ENCODE peak calls at places on chromosomes 2 and 18, in eight cellular contexts. L is IMR-90, X is A549, O is breast epithelium, Q is heart left ventricle, F is tibial nerve, V is body of pancreas, W is right lobe of liver. S is an unnamed sample.

GRCh38 chr2:9108210-9108967 is 98.2 kb upstream of the ASAP2 start:
- DNase-seq in O (no peak), Q (no peak), V (no peak), W (no peak), F (no peak), L (peak), X (no peak), S (no peak)

GRCh38 chr2:70947556-70948184 is 12.0 kb downstream of the ATP6V1B1 start:
- DNase-seq in L (peak), X (no peak), W (no peak), Q (no peak), O (peak), V (no peak), F (no peak), S (peak)

GRCh38 chr18:8839285-8839684 is 133.9 kb downstream of the MTCL1 start:
- DNase-seq in O (no peak), X (no peak), F (no peak), W (no peak), L (no peak), V (peak), Q (peak), S (no peak)

GRCh38 chr2:95381212-95382127 is 21.0 kb upstream of the FAHD2A start:
- DNase-seq in O (no peak), Q (no peak), L (no peak), V (no peak), X (no peak), F (no peak), W (no peak), S (no peak)

GRCh38 chr2:65922794-65923193 is 490.4 kb upstream of the SPRED2 start:
- DNase-seq in V (peak), O (peak), X (no peak), Q (no peak), W (peak), L (no peak), F (peak), S (no peak)

GRCh38 chr2:144131042-144131441 is 388.9 kb downstream of the ZEB2 start:
- DNase-seq in L (peak), V (no peak), W (no peak), O (no peak), X (no peak), F (no peak), Q (no peak), S (no peak)

GRCh38 chr2:105329561-105330495 is at the start of gene TGFBRAP1:
- DNase-seq in O (no peak), F (no peak), Q (peak), L (peak), W (peak), V (peak), X (peak), S (peak)

GRCh38 chr2:66481100-66481549 is 46.2 kb downstream of the MEIS1 start:
- DNase-seq in O (no peak), Q (no peak), W (no peak), F (no peak), V (no peak), L (peak), X (peak), S (no peak)

GRCh38 chr2:67836861-67837260 is 225.9 kb downstream of the C1D start:
- DNase-seq in X (no peak), O (no peak), W (no peak), L (no peak), Q (no peak), V (peak), F (no peak), S (no peak)

GRCh38 chr18:27605107-27605834 is 420.2 kb upstream of the CHST9 start:
- DNase-seq in L (peak), V (peak), F (peak), X (peak), Q (no peak), O (peak), W (peak), S (no peak)

GRCh38 chr18:34787931-34788532 is 77.9 kb downstream of the DTNA start:
- DNase-seq in F (peak), V (peak), O (no peak), W (no peak), Q (no peak), X (peak), L (peak), S (no peak)

GRCh38 chr18:36321636-36322407 is 24.3 kb downstream of the FHOD3 start:
- DNase-seq in Q (no peak), V (no peak), L (peak), W (no peak), F (no peak), O (no peak), X (peak), S (no peak)

GRCh38 chr2:30412392-30413321 is 34.4 kb upstream of the LCLAT1 start:
- DNase-seq in L (peak), X (no peak), Q (no peak), V (peak), F (no peak), W (no peak), O (no peak), S (no peak)

GRCh38 chr2:160415991-160416390 is 77.6 kb downstream of the RBMS1 start:
- DNase-seq in W (no peak), X (no peak), V (no peak), Q (no peak), O (no peak), F (no peak), L (peak), S (no peak)

GRCh38 chr2:113711857-113712256 is 44.6 kb downstream of the SLC35F5 start:
- DNase-seq in X (no peak), Q (no peak), W (no peak), L (no peak), V (no peak), F (no peak), O (no peak), S (no peak)

GRCh38 chr18:23238152-23238531 is 102.9 kb downstream of the CABLES1 start:
- DNase-seq in F (peak), L (peak), W (peak), Q (no peak), O (peak), V (no peak), X (no peak), S (peak)

GRCh38 chr18:78697446-78697845 is 282.2 kb upstream of the SALL3 start:
- DNase-seq in L (no peak), V (no peak), O (no peak), W (no peak), Q (no peak), F (no peak), X (no peak), S (no peak)

GRCh38 chr18:8881103-8881502 is 175.7 kb downstream of the MTCL1 start:
- DNase-seq in Q (no peak), V (no peak), O (no peak), F (no peak), W (no peak), X (no peak), L (no peak), S (no peak)

GRCh38 chr18:73952296-73952946 is 195.2 kb downstream of the FBXO15 start:
- DNase-seq in X (no peak), W (no peak), Q (no peak), O (no peak), F (no peak), V (no peak), L (no peak), S (no peak)

GRCh38 chr2:8508766-8509165 is 173.1 kb upstream of the ID2 start:
- DNase-seq in X (no peak), Q (no peak), V (no peak), O (no peak), L (no peak), F (no peak), W (no peak), S (no peak)

GRCh38 chr2:50582164-50582563 is 449.8 kb downstream of the NRXN1 start:
- DNase-seq in Q (no peak), L (no peak), W (peak), F (no peak), O (no peak), V (peak), X (no peak), S (no peak)

GRCh38 chr2:20365249-20365817 is 14.7 kb upstream of the PUM2 start:
- DNase-seq in O (no peak), W (no peak), L (peak), V (no peak), Q (no peak), F (no peak), X (peak), S (no peak)

GRCh38 chr2:171386627-171387026 is 47.2 kb downstream of the METTL8 start:
- DNase-seq in V (no peak), L (no peak), X (no peak), O (no peak), Q (no peak), W (no peak), F (no peak), S (no peak)

GRCh38 chr2:164757934-164758695 is 83.5 kb downstream of the COBLL1 start:
- DNase-seq in X (peak), O (no peak), V (no peak), L (peak), W (no peak), Q (no peak), F (no peak), S (no peak)

GRCh38 chr2:118832071-118832790 is 15.2 kb downstream of the EN1 start:
- DNase-seq in X (no peak), L (no peak), V (no peak), Q (no peak), F (no peak), W (no peak), O (no peak), S (no peak)

GRCh38 chr2:69780907-69781306 is 39.0 kb downstream of the ANXA4 start:
- DNase-seq in V (no peak), L (no peak), F (no peak), W (no peak), Q (no peak), O (no peak), X (peak), S (no peak)

GRCh38 chr2:32627441-32627900 is 379 bp upstream of the TTC27 start:
- DNase-seq in W (peak), F (peak), Q (no peak), L (peak), X (peak), O (peak), V (peak), S (peak)

GRCh38 chr2:32632089-32632488 is 4.2 kb downstream of the TTC27 start:
- DNase-seq in F (no peak), Q (no peak), V (no peak), O (no peak), W (no peak), X (peak), L (peak), S (no peak)

GRCh38 chr2:32626591-32627221 is 1.1 kb upstream of the TTC27 start:
- DNase-seq in W (no peak), Q (no peak), X (no peak), O (no peak), L (no peak), F (no peak), V (no peak), S (no peak)

GRCh38 chr2:32624813-32625212 is 3.0 kb upstream of the TTC27 start:
- DNase-seq in O (no peak), X (no peak), V (no peak), W (no peak), L (no peak), Q (no peak), F (no peak), S (no peak)

DNA sequence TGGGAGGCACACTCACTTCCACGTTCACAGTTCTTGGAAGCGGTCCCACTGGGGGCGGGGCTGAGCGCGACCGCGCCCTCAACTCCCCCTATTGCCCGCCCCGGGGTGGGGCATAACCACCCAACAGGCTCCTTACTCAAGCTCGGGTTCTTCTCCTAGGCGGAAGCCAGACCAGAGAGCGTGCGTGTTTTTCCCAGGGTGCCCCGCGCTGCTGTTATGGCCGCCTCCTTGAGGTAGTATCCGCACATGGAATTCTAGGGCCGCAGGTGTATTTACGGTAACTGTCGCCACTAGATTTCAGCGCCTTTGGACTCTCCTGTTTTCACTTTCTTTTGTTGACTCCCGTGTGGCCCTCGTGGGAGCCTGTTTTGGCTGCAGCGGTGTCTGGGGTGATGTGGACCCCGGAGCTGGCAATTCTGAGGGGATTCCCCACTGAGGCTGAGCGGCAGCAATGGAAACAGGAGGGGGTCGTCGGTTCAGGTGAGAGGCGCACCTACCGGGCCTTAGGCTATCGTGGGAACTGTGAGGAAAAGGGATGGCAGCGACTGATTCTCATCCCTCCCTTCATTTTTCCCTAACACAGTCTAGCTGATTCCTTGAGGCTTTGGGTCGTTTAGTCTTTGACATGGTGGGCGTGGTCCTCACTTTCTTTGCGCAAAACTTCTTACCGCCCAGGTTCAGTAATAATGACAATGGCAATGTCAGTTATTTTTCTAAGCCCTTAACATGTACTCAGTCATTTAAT is at the start of gene TTC27:
- DNase-seq in L (peak), W (peak), F (peak), V (peak), O (peak), X (peak), Q (peak), S (peak)
- TF ChIP-seq POLR2A in L (peak), W (peak), F (no peak), V (peak), O (no peak), X (peak), Q (peak), S (no peak)

GRCh38 chr2:85253890-85254289 is 73.9 kb downstream of the TGOLN2 start:
- DNase-seq in Q (no peak), W (no peak), O (no peak), L (no peak), V (no peak), X (no peak), F (no peak), S (no peak)
- H3K27ac ChIP-seq in Q (no peak), W (no peak), O (peak), L (no peak), V (no peak), X (no peak), F (no peak), S (no peak)

GRCh38 chr2:55885129-55885943 is 38.2 kb downstream of the EFEMP1 start:
- DNase-seq in V (no peak), F (no peak), O (no peak), W (no peak), X (peak), L (peak), Q (no peak), S (no peak)
- TF ChIP-seq POLR2A in V (no peak), F (no peak), O (no peak), W (no peak), X (no peak), L (no peak), Q (no peak), S (no peak)

GRCh38 chr2:85595378-85596232 is at the start of gene RNF181:
- DNase-seq in V (peak), Q (peak), O (peak), F (peak), X (peak), W (peak), L (peak), S (peak)
- H3K27ac ChIP-seq in V (peak), Q (peak), O (peak), F (peak), X (peak), W (peak), L (peak), S (peak)

GRCh38 chr2:196260546-196260945 is 89.2 kb upstream of the STK17B start:
- DNase-seq in L (no peak), O (no peak), Q (no peak), X (no peak), F (no peak), W (no peak), V (no peak), S (no peak)

GRCh38 chr2:196266351-196266750 is 95.0 kb upstream of the STK17B start:
- DNase-seq in X (no peak), Q (no peak), W (no peak), O (no peak), V (no peak), L (no peak), F (no peak), S (no peak)

GRCh38 chr2:196262606-196263005 is 91.2 kb upstream of the STK17B start:
- DNase-seq in W (no peak), V (no peak), O (no peak), L (no peak), X (no peak), Q (no peak), F (no peak), S (no peak)

GRCh38 chr2:196259507-196260481 is 88.4 kb upstream of the STK17B start:
- DNase-seq in Q (no peak), X (peak), V (no peak), L (peak), W (no peak), F (no peak), O (no peak), S (no peak)

GRCh38 chr2:196263181-196263747 is 91.9 kb upstream of the STK17B start:
- DNase-seq in W (no peak), X (no peak), L (peak), O (peak), V (no peak), Q (no peak), F (no peak), S (peak)
- TF ChIP-seq POLR2A in W (no peak), X (no peak), L (no peak), O (no peak), V (no peak), Q (no peak), F (no peak), S (no peak)

DNA sequence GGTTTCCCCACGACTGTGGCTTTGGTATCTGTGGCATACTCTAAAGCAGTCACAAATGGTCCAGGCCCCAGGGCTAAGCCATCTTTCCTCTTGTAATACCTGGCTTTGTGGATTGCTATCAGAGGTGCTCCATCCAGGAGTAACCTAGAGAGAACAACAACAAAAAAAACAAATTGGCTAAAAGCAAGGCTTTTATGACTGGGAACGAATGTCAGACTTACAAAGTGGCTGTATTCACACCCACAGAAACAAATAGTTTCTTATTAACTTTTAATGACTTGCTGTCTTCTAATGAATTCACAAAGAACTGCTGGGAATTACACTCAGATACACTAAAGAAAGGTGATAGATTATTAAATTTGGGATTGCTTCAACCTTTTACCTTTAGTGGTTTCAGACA is 35.1 kb downstream of the HDHD2 start:
- DNase-seq in W (no peak), F (no peak), Q (no peak), X (no peak), V (no peak), L (no peak), O (no peak), S (no peak)
- H3K27ac ChIP-seq in W (no peak), F (no peak), Q (no peak), X (no peak), V (peak), L (no peak), O (no peak), S (no peak)

S was measured in Peyer's patch.